ENCODE peak calls at places on chromosomes 3 and 15, in nine cellular contexts. One of them, this sample, is unnamed.
A peak's percentile ranks its signal among the peaks of the same experiment; 100 is the strongest.

GRCh38 chr15:66284276-66284675 is 9.1 kb upstream of the DIS3L start:
- DNase-seq in HCT116: no peak
- DNase-seq in brain microvascular endothelial cell: no peak
- DNase-seq in AG04450: no peak
- DNase-seq in astrocyte of the spinal cord: no peak
- DNase-seq in Calu3: no peak
- DNase-seq in DND-41: no peak
- DNase-seq in fibroblast of the aortic adventitia: no peak
- DNase-seq in A549: no peak
- DNase-seq in this sample: no peak

GRCh38 chr15:70875001-70875782 is 17.0 kb downstream of the THAP10 start:
- DNase-seq in HCT116: no peak
- DNase-seq in brain microvascular endothelial cell: no peak
- DNase-seq in AG04450: no peak
- DNase-seq in astrocyte of the spinal cord: peak; percentile 58
- DNase-seq in Calu3: no peak
- DNase-seq in DND-41: no peak
- DNase-seq in fibroblast of the aortic adventitia: peak; percentile 79
- DNase-seq in A549: no peak
- DNase-seq in this sample: no peak

GRCh38 chr3:162196964-162197363 is 700.4 kb downstream of the OTOL1 start:
- DNase-seq in HCT116: no peak
- DNase-seq in brain microvascular endothelial cell: no peak
- DNase-seq in AG04450: no peak
- DNase-seq in astrocyte of the spinal cord: no peak
- DNase-seq in Calu3: no peak
- DNase-seq in DND-41: no peak
- DNase-seq in fibroblast of the aortic adventitia: no peak
- DNase-seq in A549: no peak
- DNase-seq in this sample: no peak

GRCh38 chr15:80580107-80580506 is 115.0 kb upstream of the ABHD17C start:
- DNase-seq in HCT116: no peak
- DNase-seq in brain microvascular endothelial cell: peak; percentile 83
- DNase-seq in AG04450: no peak
- DNase-seq in astrocyte of the spinal cord: peak; percentile 81
- DNase-seq in Calu3: no peak
- DNase-seq in DND-41: no peak
- DNase-seq in fibroblast of the aortic adventitia: peak; percentile 39
- DNase-seq in A549: no peak
- DNase-seq in this sample: peak; percentile 13

GRCh38 chr3:186825294-186825821 is 17.2 kb upstream of the ADIPOQ start:
- DNase-seq in HCT116: no peak
- DNase-seq in brain microvascular endothelial cell: peak; percentile 77
- DNase-seq in AG04450: peak; percentile 47
- DNase-seq in astrocyte of the spinal cord: peak; percentile 81
- DNase-seq in Calu3: peak; percentile 38
- DNase-seq in DND-41: no peak
- DNase-seq in fibroblast of the aortic adventitia: peak; percentile 69
- DNase-seq in A549: no peak
- DNase-seq in this sample: peak; percentile 73

GRCh38 chr3:39990532-39990931 is 181.1 kb downstream of the MYRIP start:
- DNase-seq in HCT116: peak; percentile 55
- DNase-seq in brain microvascular endothelial cell: peak; percentile 56
- DNase-seq in AG04450: no peak
- DNase-seq in astrocyte of the spinal cord: peak; percentile 38
- DNase-seq in Calu3: peak; percentile 36
- DNase-seq in DND-41: peak; percentile 26
- DNase-seq in fibroblast of the aortic adventitia: peak; percentile 65
- DNase-seq in A549: peak; percentile 33
- DNase-seq in this sample: peak; percentile 35

GRCh38 chr3:57864853-57865252 is 108.7 kb downstream of the SLMAP start:
- DNase-seq in HCT116: no peak
- DNase-seq in brain microvascular endothelial cell: peak; percentile 17
- DNase-seq in AG04450: no peak
- DNase-seq in astrocyte of the spinal cord: peak; percentile 58
- DNase-seq in Calu3: no peak
- DNase-seq in DND-41: no peak
- DNase-seq in fibroblast of the aortic adventitia: peak; percentile 61
- DNase-seq in A549: peak; percentile 5
- DNase-seq in this sample: no peak

GRCh38 chr3:122694966-122695365 is 14.3 kb downstream of the PARP14 start:
- DNase-seq in HCT116: no peak
- DNase-seq in brain microvascular endothelial cell: no peak
- DNase-seq in AG04450: no peak
- DNase-seq in astrocyte of the spinal cord: no peak
- DNase-seq in Calu3: no peak
- DNase-seq in DND-41: no peak
- DNase-seq in fibroblast of the aortic adventitia: no peak
- DNase-seq in A549: no peak
- DNase-seq in this sample: no peak

GRCh38 chr15:98754283-98755022 is 106.1 kb downstream of the IGF1R start:
- DNase-seq in HCT116: no peak
- DNase-seq in brain microvascular endothelial cell: no peak
- DNase-seq in AG04450: no peak
- DNase-seq in astrocyte of the spinal cord: peak; percentile 48
- DNase-seq in Calu3: no peak
- DNase-seq in DND-41: no peak
- DNase-seq in fibroblast of the aortic adventitia: peak; percentile 60
- DNase-seq in A549: no peak
- DNase-seq in this sample: no peak

GRCh38 chr3:28726840-28727239 is 378.2 kb upstream of the AZI2 start:
- DNase-seq in HCT116: peak; percentile 44
- DNase-seq in brain microvascular endothelial cell: peak; percentile 51
- DNase-seq in AG04450: no peak
- DNase-seq in astrocyte of the spinal cord: peak; percentile 14
- DNase-seq in Calu3: peak; percentile 64
- DNase-seq in DND-41: peak; percentile 23
- DNase-seq in fibroblast of the aortic adventitia: peak; percentile 27
- DNase-seq in A549: peak; percentile 8
- DNase-seq in this sample: peak; percentile 45

DNA sequence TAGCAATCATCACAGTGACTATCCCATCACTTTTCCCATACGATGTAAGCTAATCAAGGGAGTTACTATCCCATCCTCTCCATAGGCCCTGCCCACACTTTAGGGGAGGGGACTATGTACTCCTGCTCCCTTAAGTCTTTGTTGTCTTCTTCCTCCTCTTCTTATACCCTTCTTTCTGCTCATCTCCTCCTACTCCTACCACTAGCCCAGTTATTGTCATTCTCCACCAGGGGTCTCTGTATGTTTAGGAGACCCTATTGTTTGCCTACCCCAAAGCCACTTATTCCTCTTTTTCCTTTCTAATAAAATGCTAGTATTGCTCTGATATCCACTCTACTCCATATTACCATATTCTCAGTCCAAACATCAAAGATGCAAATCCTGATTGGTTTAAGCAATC is 27.8 kb downstream of the STAC start:
- DNase-seq in HCT116: no peak
- DNase-seq in brain microvascular endothelial cell: no peak
- DNase-seq in AG04450: no peak
- DNase-seq in astrocyte of the spinal cord: no peak
- DNase-seq in Calu3: no peak
- DNase-seq in DND-41: no peak
- DNase-seq in fibroblast of the aortic adventitia: no peak
- DNase-seq in A549: peak; percentile 3
- DNase-seq in this sample: no peak
- TF ChIP-seq CTCF in HCT116: peak; percentile 25
- TF ChIP-seq CTCF in brain microvascular endothelial cell: peak; percentile 30
- TF ChIP-seq CTCF in AG04450: peak; percentile 33
- TF ChIP-seq CTCF in astrocyte of the spinal cord: peak; percentile 23
- TF ChIP-seq CTCF in Calu3: no peak
- TF ChIP-seq CTCF in DND-41: peak; percentile 46
- TF ChIP-seq CTCF in fibroblast of the aortic adventitia: peak; percentile 21
- TF ChIP-seq CTCF in A549: peak; percentile 13
- TF ChIP-seq CTCF in this sample: no peak

DNA sequence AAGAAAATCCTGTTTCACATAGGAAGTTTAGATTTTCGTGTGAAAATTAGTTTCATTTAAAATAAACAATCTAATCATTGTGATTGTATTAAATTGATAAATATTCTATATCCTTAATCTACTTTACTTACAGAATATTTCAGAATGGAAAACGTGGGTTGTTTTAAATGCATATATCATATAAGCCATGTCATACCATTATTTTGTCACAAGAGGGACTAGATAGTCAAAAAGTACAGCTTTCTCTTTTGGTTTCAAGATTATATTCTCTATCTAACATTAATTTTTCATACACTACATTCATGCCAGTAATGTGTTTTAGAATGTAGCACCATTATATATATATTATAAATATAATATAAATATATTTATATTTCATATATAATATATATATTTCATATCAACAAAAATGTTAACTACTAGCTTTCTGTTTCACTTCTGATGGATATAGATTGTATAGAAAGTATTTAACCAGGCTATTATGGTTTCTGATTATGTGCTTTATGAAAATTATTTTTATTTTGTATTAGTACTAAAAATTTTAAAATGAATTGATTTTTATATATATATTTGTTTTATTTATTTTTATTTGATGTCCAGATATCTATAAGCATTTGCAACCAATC is 45.3 kb downstream of the OSTN start:
- DNase-seq in HCT116: no peak
- DNase-seq in brain microvascular endothelial cell: no peak
- DNase-seq in AG04450: no peak
- DNase-seq in astrocyte of the spinal cord: no peak
- DNase-seq in Calu3: no peak
- DNase-seq in DND-41: no peak
- DNase-seq in fibroblast of the aortic adventitia: peak; percentile 56
- DNase-seq in A549: no peak
- DNase-seq in this sample: no peak
- TF ChIP-seq CTCF in HCT116: peak; percentile 45
- TF ChIP-seq CTCF in brain microvascular endothelial cell: peak; percentile 25
- TF ChIP-seq CTCF in AG04450: peak; percentile 57
- TF ChIP-seq CTCF in astrocyte of the spinal cord: peak; percentile 41
- TF ChIP-seq CTCF in Calu3: peak; percentile 54
- TF ChIP-seq CTCF in DND-41: peak; percentile 31
- TF ChIP-seq CTCF in fibroblast of the aortic adventitia: peak; percentile 63
- TF ChIP-seq CTCF in A549: peak; percentile 20
- TF ChIP-seq CTCF in this sample: no peak

GRCh38 chr3:32334675-32335074 is 57.0 kb upstream of the CMTM7 start:
- DNase-seq in HCT116: no peak
- DNase-seq in brain microvascular endothelial cell: no peak
- DNase-seq in AG04450: no peak
- DNase-seq in astrocyte of the spinal cord: no peak
- DNase-seq in Calu3: no peak
- DNase-seq in DND-41: peak; percentile 47
- DNase-seq in fibroblast of the aortic adventitia: no peak
- DNase-seq in A549: no peak
- DNase-seq in this sample: peak; percentile 61
- TF ChIP-seq CTCF in HCT116: peak; percentile 52
- TF ChIP-seq CTCF in brain microvascular endothelial cell: peak; percentile 52
- TF ChIP-seq CTCF in AG04450: peak; percentile 26
- TF ChIP-seq CTCF in astrocyte of the spinal cord: peak; percentile 28
- TF ChIP-seq CTCF in Calu3: no peak
- TF ChIP-seq CTCF in DND-41: peak; percentile 71
- TF ChIP-seq CTCF in fibroblast of the aortic adventitia: peak; percentile 22
- TF ChIP-seq CTCF in A549: no peak
- TF ChIP-seq CTCF in this sample: peak; percentile 60

GRCh38 chr3:174620855-174621457 is 238.2 kb upstream of the NAALADL2 start:
- DNase-seq in HCT116: no peak
- DNase-seq in brain microvascular endothelial cell: no peak
- DNase-seq in AG04450: no peak
- DNase-seq in astrocyte of the spinal cord: no peak
- DNase-seq in Calu3: no peak
- DNase-seq in DND-41: no peak
- DNase-seq in fibroblast of the aortic adventitia: no peak
- DNase-seq in A549: no peak
- DNase-seq in this sample: no peak

GRCh38 chr3:174619244-174619643 is 239.9 kb upstream of the NAALADL2 start:
- DNase-seq in HCT116: no peak
- DNase-seq in brain microvascular endothelial cell: no peak
- DNase-seq in AG04450: no peak
- DNase-seq in astrocyte of the spinal cord: no peak
- DNase-seq in Calu3: no peak
- DNase-seq in DND-41: no peak
- DNase-seq in fibroblast of the aortic adventitia: peak; percentile 7
- DNase-seq in A549: no peak
- DNase-seq in this sample: no peak

GRCh38 chr3:174618368-174618767 is 240.8 kb upstream of the NAALADL2 start:
- DNase-seq in HCT116: no peak
- DNase-seq in brain microvascular endothelial cell: no peak
- DNase-seq in AG04450: no peak
- DNase-seq in astrocyte of the spinal cord: no peak
- DNase-seq in Calu3: no peak
- DNase-seq in DND-41: no peak
- DNase-seq in fibroblast of the aortic adventitia: peak; percentile 14
- DNase-seq in A549: no peak
- DNase-seq in this sample: no peak

DNA sequence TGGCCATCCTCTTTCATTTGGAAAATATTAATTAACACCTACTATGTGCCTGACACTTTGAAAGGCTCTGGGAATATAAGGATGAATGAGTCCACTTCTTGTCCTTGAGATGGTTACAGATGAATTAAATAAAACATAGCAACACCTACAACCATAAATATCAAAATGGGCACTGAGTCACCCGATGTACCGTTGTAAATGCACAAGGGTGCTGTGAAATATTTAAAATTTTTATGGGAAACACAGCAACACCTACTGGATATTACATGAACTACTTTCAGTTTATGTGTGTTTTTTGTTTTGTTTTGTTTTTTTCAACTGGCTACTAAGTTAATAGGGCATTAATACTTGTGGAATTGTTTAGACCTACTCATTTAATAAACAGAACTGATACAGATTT is 239.0 kb upstream of the NAALADL2 start:
- DNase-seq in HCT116: peak; percentile 15
- DNase-seq in brain microvascular endothelial cell: no peak
- DNase-seq in AG04450: no peak
- DNase-seq in astrocyte of the spinal cord: peak; percentile 15
- DNase-seq in Calu3: no peak
- DNase-seq in DND-41: no peak
- DNase-seq in fibroblast of the aortic adventitia: peak; percentile 27
- DNase-seq in A549: no peak
- DNase-seq in this sample: no peak
- TF ChIP-seq CTCF in HCT116: peak; percentile 60
- TF ChIP-seq CTCF in brain microvascular endothelial cell: peak; percentile 37
- TF ChIP-seq CTCF in AG04450: peak; percentile 20
- TF ChIP-seq CTCF in astrocyte of the spinal cord: peak; percentile 31
- TF ChIP-seq CTCF in Calu3: no peak
- TF ChIP-seq CTCF in DND-41: no peak
- TF ChIP-seq CTCF in fibroblast of the aortic adventitia: peak; percentile 42
- TF ChIP-seq CTCF in A549: peak; percentile 7
- TF ChIP-seq CTCF in this sample: no peak

This sample was measured in activated CD8-positive, alpha-beta T cell treated with anti-CD3 and anti-CD28 coated beads for 36 hours.